ENCODE peak calls at places on chromosomes 2 and 18, in eight cellular contexts. F is neural progenitor cell, W is thyroid gland, J is body of pancreas, H is tibial nerve, M is psoas muscle, L is heart left ventricle, D is small intestine. R is an unnamed sample. For H3K9me3, the result is how much of the 10 kb centered on the place peaks cover.

GRCh38 chr2:14220101-14220500 is 412.4 kb upstream of the LRATD1 start:
- DNase-seq in F (no peak), W (no peak), J (no peak), H (no peak), M (no peak), L (no peak), D (peak), R (no peak)

GRCh38 chr2:191539068-191539467 is 138.9 kb upstream of the NABP1 start:
- DNase-seq in F (peak), W (no peak), J (peak), H (no peak), M (no peak), L (no peak), D (peak), R (no peak)

GRCh38 chr18:61975526-61976326 is 82.9 kb upstream of the RNF152 start:
- DNase-seq in F (no peak), W (no peak), J (no peak), H (no peak), M (no peak), L (no peak), D (peak), R (no peak)

GRCh38 chr2:218895758-218896500 is 15.3 kb downstream of the WNT10A start:
- DNase-seq in F (no peak), W (no peak), J (no peak), H (no peak), M (no peak), L (no peak), D (no peak), R (no peak)

GRCh38 chr18:3321133-3321812 is 59.3 kb downstream of the MYL12B start:
- DNase-seq in F (no peak), W (peak), J (peak), H (no peak), M (no peak), L (no peak), D (peak), R (no peak)

GRCh38 chr2:208265371-208265806 is 666 bp upstream of the PIKFYVE start:
- DNase-seq in F (peak), W (peak), J (peak), H (no peak), M (no peak), L (no peak), D (no peak), R (no peak)

GRCh38 chr2:120783371-120783791 is 47.7 kb downstream of the GLI2 start:
- DNase-seq in F (peak), W (no peak), J (no peak), H (no peak), M (no peak), L (no peak), D (peak), R (no peak)

GRCh38 chr2:74026674-74027294 is 42.1 kb downstream of the TET3 start:
- DNase-seq in F (no peak), W (no peak), J (no peak), H (no peak), M (no peak), L (no peak), D (peak), R (no peak)

GRCh38 chr2:234550511-234551107 is 53.7 kb upstream of the ARL4C start:
- DNase-seq in F (peak), W (peak), J (peak), H (peak), M (peak), L (peak), D (peak), R (peak)

GRCh38 chr2:8003462-8004075 is 678.3 kb upstream of the ID2 start:
- DNase-seq in F (no peak), W (peak), J (peak), H (peak), M (peak), L (peak), D (no peak), R (no peak)

GRCh38 chr2:112821682-112822081 is 14.9 kb downstream of the IL1B start:
- DNase-seq in F (no peak), W (no peak), J (no peak), H (no peak), M (no peak), L (no peak), D (no peak), R (no peak)

GRCh38 chr18:9156604-9157249 is 20.1 kb downstream of the ANKRD12 start:
- DNase-seq in F (no peak), W (no peak), J (no peak), H (no peak), M (no peak), L (no peak), D (no peak), R (no peak)

GRCh38 chr2:143907801-143908200 is 612.1 kb downstream of the ZEB2 start:
- DNase-seq in F (no peak), W (no peak), J (no peak), H (no peak), M (no peak), L (no peak), D (no peak), R (no peak)

GRCh38 chr2:5677133-5677532 is 15.1 kb upstream of the SOX11 start:
- DNase-seq in F (no peak), W (no peak), J (no peak), H (no peak), M (no peak), L (no peak), D (no peak), R (no peak)

GRCh38 chr18:53906681-53907080 is 317.8 kb downstream of the MBD2 start:
- DNase-seq in F (no peak), W (no peak), J (no peak), H (no peak), M (no peak), L (peak), D (no peak), R (no peak)

GRCh38 chr2:29082804-29083495 is 8.6 kb upstream of the PCARE start:
- DNase-seq in F (no peak), W (no peak), J (no peak), H (no peak), M (no peak), L (no peak), D (no peak), R (no peak)

GRCh38 chr2:163878718-163879117 is 142.9 kb upstream of the FIGN start:
- DNase-seq in F (peak), W (peak), J (peak), H (no peak), M (peak), L (no peak), D (peak), R (peak)

GRCh38 chr18:46035701-46036680 is 36.1 kb downstream of the PSTPIP2 start:
- DNase-seq in F (no peak), W (no peak), J (no peak), H (no peak), M (no peak), L (no peak), D (no peak), R (no peak)

GRCh38 chr2:43100883-43101662 is 125.3 kb downstream of the ZFP36L2 start:
- DNase-seq in F (peak), W (peak), J (peak), H (no peak), M (peak), L (peak), D (peak), R (no peak)

GRCh38 chr2:174798801-174799200 is 34.5 kb upstream of the CHRNA1 start:
- DNase-seq in F (no peak), W (no peak), J (no peak), H (no peak), M (no peak), L (no peak), D (no peak), R (no peak)

GRCh38 chr2:168184896-168185513 is 62.4 kb downstream of the STK39 start:
- DNase-seq in F (no peak), W (no peak), J (no peak), H (no peak), M (no peak), L (no peak), D (no peak), R (no peak)

GRCh38 chr2:230868151-230868946 is 3.6 kb downstream of the ITM2C start:
- DNase-seq in F (peak), W (no peak), J (no peak), H (no peak), M (no peak), L (no peak), D (no peak), R (no peak)

GRCh38 chr18:48607049-48607984 is 68.5 kb downstream of the CTIF start:
- DNase-seq in F (peak), W (peak), J (peak), H (peak), M (peak), L (peak), D (no peak), R (peak)

GRCh38 chr2:108409768-108410167 is 32.0 kb downstream of the SULT1C4 start:
- DNase-seq in F (no peak), W (no peak), J (no peak), H (no peak), M (no peak), L (no peak), D (no peak), R (peak)

GRCh38 chr2:186256540-186256939 is 229.5 kb upstream of the ZC3H15 start:
- DNase-seq in F (peak), W (no peak), J (no peak), H (no peak), M (no peak), L (no peak), D (peak), R (no peak)

GRCh38 chr2:104378853-104379374 is 475.0 kb upstream of the POU3F3 start:
- DNase-seq in F (peak), W (peak), J (peak), H (no peak), M (no peak), L (no peak), D (peak), R (no peak)

GRCh38 chr18:62425465-62426190 is 97.2 kb upstream of the ZCCHC2 start:
- DNase-seq in F (peak), W (peak), J (peak), H (peak), M (peak), L (peak), D (peak), R (peak)

GRCh38 chr2:99898649-99899048 is 243.7 kb downstream of the AFF3 start:
- DNase-seq in F (no peak), W (no peak), J (no peak), H (no peak), M (no peak), L (no peak), D (no peak), R (no peak)

GRCh38 chr2:55616509-55617159 is 788 bp downstream of the PPP4R3B start:
- DNase-seq in F (peak), W (peak), J (peak), H (peak), M (no peak), L (no peak), D (peak), R (no peak)

GRCh38 chr2:224940618-224941017 is 101.7 kb downstream of the DOCK10 start:
- DNase-seq in F (no peak), W (no peak), J (no peak), H (no peak), M (no peak), L (no peak), D (no peak), R (no peak)
- H3K27ac ChIP-seq in F (no peak), W (no peak), J (no peak), H (no peak), M (no peak), L (no peak), D (no peak), R (no peak)

DNA sequence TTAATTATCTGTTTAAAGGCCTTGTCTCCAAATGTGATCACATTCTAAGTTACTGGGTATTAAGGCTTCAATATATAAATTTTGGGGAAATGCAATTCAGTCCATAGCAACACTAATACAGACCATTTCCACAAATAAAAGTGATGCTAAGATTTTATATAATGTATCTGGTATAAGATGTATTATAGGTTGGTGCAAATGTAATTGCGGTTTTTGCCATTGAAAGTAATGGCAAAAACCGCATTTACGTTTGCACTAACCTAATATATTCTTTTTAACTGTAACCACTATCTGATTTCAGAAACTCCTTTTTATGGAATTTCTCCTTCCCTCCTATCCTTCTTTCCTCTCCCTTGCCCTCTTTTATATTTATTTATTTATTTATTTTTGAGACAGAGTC is 1020.6 kb downstream of the BCL11A start:
- DNase-seq in F (no peak), W (no peak), J (no peak), H (no peak), M (no peak), L (no peak), D (no peak), R (no peak)
- H3K4me3 ChIP-seq in F (no peak), W (no peak), J (no peak), H (no peak), M (no peak), L (no peak), D (no peak), R (no peak)

DNA sequence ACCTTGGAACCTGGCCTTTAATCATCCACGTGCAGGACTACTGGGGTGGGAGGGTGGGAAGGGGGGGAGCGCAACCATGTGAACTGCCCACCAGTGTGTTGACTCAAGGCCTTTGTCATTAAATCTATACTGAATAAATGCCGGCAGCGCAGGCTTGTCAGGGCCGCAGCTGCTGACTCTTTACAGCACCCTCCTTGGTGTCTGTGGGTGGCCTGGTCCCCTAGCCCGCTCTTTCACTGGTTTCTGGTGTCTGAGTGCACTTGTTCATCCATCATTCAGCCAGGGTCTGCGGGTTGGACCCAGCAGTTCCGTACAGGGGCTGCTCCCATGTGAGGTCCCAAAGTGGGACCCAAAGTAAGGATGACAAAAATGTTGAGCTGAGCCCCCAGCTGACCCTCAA is 11.5 kb downstream of the MAP3K2 start:
- DNase-seq in F (no peak), W (no peak), J (no peak), H (no peak), M (no peak), L (no peak), D (no peak), R (no peak)
- H3K9me3 ChIP-seq in F (under half), W (under half), J (under half), H (under half), M (under half), L (under half), D (under half), R (under half)

GRCh38 chr18:22173928-22174301 is 4.5 kb downstream of the GATA6 start:
- DNase-seq in F (peak), W (no peak), J (no peak), H (no peak), M (no peak), L (no peak), D (peak), R (no peak)

GRCh38 chr18:22173221-22173927 is 4.0 kb downstream of the GATA6 start:
- DNase-seq in F (no peak), W (no peak), J (no peak), H (no peak), M (no peak), L (no peak), D (peak), R (no peak)

GRCh38 chr18:22176282-22176621 is 6.9 kb downstream of the GATA6 start:
- DNase-seq in F (no peak), W (no peak), J (no peak), H (no peak), M (no peak), L (no peak), D (peak), R (no peak)

GRCh38 chr18:22175326-22175725 is 5.9 kb downstream of the GATA6 start:
- DNase-seq in F (no peak), W (no peak), J (no peak), H (no peak), M (no peak), L (no peak), D (peak), R (no peak)

GRCh38 chr18:22174341-22175148 is 5.2 kb downstream of the GATA6 start:
- DNase-seq in F (peak), W (no peak), J (peak), H (no peak), M (no peak), L (peak), D (peak), R (no peak)
- H3K27ac ChIP-seq in F (no peak), W (no peak), J (peak), H (no peak), M (no peak), L (peak), D (peak), R (no peak)

GRCh38 chr18:78978336-78979057 is 1.1 kb upstream of the SALL3 start:
- DNase-seq in F (peak), W (no peak), J (no peak), H (no peak), M (no peak), L (no peak), D (no peak), R (no peak)

GRCh38 chr18:78975699-78976098 is 3.9 kb upstream of the SALL3 start:
- DNase-seq in F (no peak), W (no peak), J (no peak), H (no peak), M (no peak), L (no peak), D (no peak), R (no peak)

GRCh38 chr18:78977627-78978271 is 1.9 kb upstream of the SALL3 start:
- DNase-seq in F (peak), W (no peak), J (no peak), H (no peak), M (no peak), L (no peak), D (no peak), R (no peak)

GRCh38 chr18:78975282-78975681 is 4.3 kb upstream of the SALL3 start:
- DNase-seq in F (peak), W (no peak), J (no peak), H (no peak), M (no peak), L (no peak), D (no peak), R (no peak)

GRCh38 chr18:78976697-78977626 is 2.7 kb upstream of the SALL3 start:
- DNase-seq in F (peak), W (no peak), J (no peak), H (no peak), M (no peak), L (no peak), D (no peak), R (no peak)
- H3K4me3 ChIP-seq in F (peak), W (no peak), J (no peak), H (no peak), M (no peak), L (no peak), D (no peak), R (no peak)

DNA sequence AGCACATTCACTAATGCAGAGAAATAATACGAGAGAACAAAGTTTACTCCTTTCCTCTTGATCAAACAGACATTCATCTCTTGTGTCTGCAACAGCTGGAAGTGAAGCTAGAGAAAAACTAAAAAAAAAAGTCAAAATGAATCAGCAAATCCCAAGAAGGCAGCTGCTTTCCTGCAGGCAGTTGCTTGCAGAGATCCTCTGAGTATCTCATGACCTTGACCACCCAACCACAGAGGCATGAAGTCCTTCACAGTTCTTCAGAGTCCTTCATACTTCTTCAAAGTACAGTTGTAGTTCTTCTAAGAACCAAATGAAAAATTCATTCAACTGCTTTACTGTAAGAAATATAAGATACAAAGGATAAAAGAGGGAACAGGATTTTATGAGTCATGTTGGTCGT is 97.2 kb upstream of the ACVR1C start:
- DNase-seq in F (no peak), W (no peak), J (no peak), H (no peak), M (no peak), L (no peak), D (no peak), R (peak)
- H3K9me3 ChIP-seq in F (under half), W (under half), J (under half), H (half or more), M (under half), L (under half), D (under half), R (under half)

GRCh38 chr2:217859926-217860325 is 142.9 kb downstream of the TNS1 start:
- DNase-seq in F (no peak), W (no peak), J (no peak), H (no peak), M (no peak), L (no peak), D (no peak), R (no peak)

GRCh38 chr2:217857624-217858506 is 144.9 kb downstream of the TNS1 start:
- DNase-seq in F (no peak), W (peak), J (no peak), H (no peak), M (peak), L (peak), D (no peak), R (no peak)

GRCh38 chr2:217863874-217864273 is 138.9 kb downstream of the TNS1 start:
- DNase-seq in F (no peak), W (no peak), J (no peak), H (no peak), M (no peak), L (no peak), D (no peak), R (no peak)

GRCh38 chr2:217858519-217859466 is 144.0 kb downstream of the TNS1 start:
- DNase-seq in F (peak), W (peak), J (peak), H (peak), M (peak), L (peak), D (peak), R (peak)

GRCh38 chr2:217861334-217861877 is 141.4 kb downstream of the TNS1 start:
- DNase-seq in F (no peak), W (no peak), J (no peak), H (no peak), M (no peak), L (no peak), D (no peak), R (no peak)
- H3K27ac ChIP-seq in F (no peak), W (no peak), J (no peak), H (no peak), M (no peak), L (peak), D (no peak), R (no peak)

DNA sequence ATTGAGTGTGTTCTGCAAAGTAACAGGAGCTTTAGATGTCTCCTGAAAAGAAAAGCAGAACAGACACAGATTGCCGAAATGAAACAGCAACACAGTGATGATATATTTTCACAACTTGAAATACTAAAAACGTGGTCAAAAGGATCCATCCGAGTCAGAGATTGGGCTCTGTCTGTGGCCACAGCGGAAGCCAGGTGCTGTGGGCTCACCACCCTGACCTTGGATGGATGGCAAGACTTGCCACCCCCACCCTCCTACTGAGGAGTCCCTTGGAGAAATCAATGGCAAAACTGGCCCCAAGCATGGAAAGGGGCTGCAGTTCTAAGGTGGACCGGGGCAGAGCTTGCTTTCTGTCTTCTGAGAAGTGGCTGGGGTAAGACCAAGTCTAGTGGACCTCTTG is 31.4 kb upstream of the ACKR3 start:
- DNase-seq in F (no peak), W (no peak), J (no peak), H (no peak), M (no peak), L (no peak), D (no peak), R (no peak)
- H3K4me3 ChIP-seq in F (no peak), W (no peak), J (no peak), H (no peak), M (no peak), L (no peak), D (no peak), R (no peak)

R was measured in AG04450.